ENCODE peak calls at places on chromosomes 16 and 17, in eight cellular contexts. U, P, F, G, K, E, V and H are unnamed samples.

GRCh38 chr17:79951361-79952264 is 84.1 kb downstream of the TBC1D16 start:
- DNase-seq in U (peak; percentile 73), P (peak; percentile 68), F (peak; percentile 74), G (no peak), K (no peak), E (no peak), V (peak; percentile 75), H (peak; percentile 47)

GRCh38 chr16:49281843-49282642 is 405 bp upstream of the CBLN1 start:
- DNase-seq in U (peak; percentile 72), P (no peak), F (peak; percentile 87), G (no peak), K (peak; percentile 99), E (no peak), V (peak; percentile 89), H (peak; percentile 86)

GRCh38 chr17:16491131-16491702 is 776 bp downstream of the LRRC75A start:
- DNase-seq in U (peak; percentile 56), P (no peak), F (no peak), G (no peak), K (no peak), E (no peak), V (no peak), H (no peak)

GRCh38 chr17:67995568-67996191 is 589 bp downstream of the C17orf58 start:
- DNase-seq in U (no peak), P (no peak), F (peak; percentile 17), G (no peak), K (peak; percentile 12), E (no peak), V (peak; percentile 45), H (no peak)

GRCh38 chr16:66605177-66605999 is 884 bp downstream of the CMTM3 start:
- DNase-seq in U (no peak), P (peak; percentile 51), F (no peak), G (no peak), K (peak; percentile 59), E (no peak), V (peak; percentile 43), H (no peak)

GRCh38 chr17:81153340-81153803 is 11.9 kb upstream of the PVALEF start:
- DNase-seq in U (no peak), P (peak; percentile 17), F (peak; percentile 88), G (no peak), K (no peak), E (no peak), V (peak; percentile 23), H (peak; percentile 85)

GRCh38 chr16:66152841-66153525 is 213.5 kb upstream of the CDH5 start:
- DNase-seq in U (no peak), P (no peak), F (no peak), G (no peak), K (no peak), E (no peak), V (no peak), H (no peak)

GRCh38 chr17:42112552-42113176 is at the start of gene DHX58:
- DNase-seq in U (no peak), P (peak; percentile 91), F (peak; percentile 78), G (no peak), K (no peak), E (peak; percentile 75), V (peak; percentile 52), H (peak; percentile 27)

GRCh38 chr17:48137658-48138057 is 30.1 kb downstream of the SNX11 start:
- DNase-seq in U (no peak), P (no peak), F (no peak), G (no peak), K (no peak), E (no peak), V (no peak), H (no peak)

GRCh38 chr16:56246051-56246817 is 54.9 kb downstream of the GNAO1 start:
- DNase-seq in U (no peak), P (peak; percentile 70), F (peak; percentile 89), G (no peak), K (no peak), E (no peak), V (peak; percentile 56), H (peak; percentile 83)

GRCh38 chr17:19897901-19898300 is 30.2 kb upstream of the ULK2 start:
- DNase-seq in U (no peak), P (peak; percentile 57), F (no peak), G (no peak), K (no peak), E (no peak), V (no peak), H (no peak)

GRCh38 chr17:2337811-2338657 is 733 bp downstream of the SGSM2 start:
- DNase-seq in U (peak; percentile 37), P (peak; percentile 44), F (peak; percentile 57), G (no peak), K (peak; percentile 59), E (no peak), V (peak; percentile 66), H (peak; percentile 47)

GRCh38 chr17:75010683-75011406 is 1.6 kb upstream of the MRPL58 start:
- DNase-seq in U (peak; percentile 95), P (no peak), F (no peak), G (no peak), K (peak; percentile 66), E (no peak), V (no peak), H (no peak)

GRCh38 chr17:74840500-74840899 is 19.2 kb downstream of the GRIN2C start:
- DNase-seq in U (no peak), P (no peak), F (no peak), G (no peak), K (no peak), E (no peak), V (no peak), H (no peak)

GRCh38 chr17:18191967-18192366 is 8.3 kb downstream of the ALKBH5 start:
- DNase-seq in U (no peak), P (no peak), F (no peak), G (no peak), K (no peak), E (no peak), V (no peak), H (no peak)

GRCh38 chr16:10678655-10679054 is 16.1 kb downstream of the TEKT5 start:
- DNase-seq in U (no peak), P (no peak), F (no peak), G (no peak), K (no peak), E (no peak), V (no peak), H (no peak)

GRCh38 chr16:11327277-11328171 is 17.7 kb upstream of the RMI2 start:
- DNase-seq in U (no peak), P (no peak), F (no peak), G (no peak), K (no peak), E (no peak), V (no peak), H (no peak)

GRCh38 chr16:84029297-84030096 is 13.1 kb downstream of the SLC38A8 start:
- DNase-seq in U (no peak), P (no peak), F (no peak), G (no peak), K (no peak), E (no peak), V (no peak), H (no peak)

GRCh38 chr16:10770907-10771306 is 27.3 kb downstream of the NUBP1 start:
- DNase-seq in U (no peak), P (no peak), F (no peak), G (no peak), K (no peak), E (peak; percentile 2), V (no peak), H (no peak)

GRCh38 chr16:19783363-19783762 is 65.3 kb downstream of the IQCK start:
- DNase-seq in U (no peak), P (no peak), F (no peak), G (no peak), K (no peak), E (no peak), V (no peak), H (no peak)

GRCh38 chr16:19162085-19162484 is 6.0 kb upstream of the SYT17 start:
- DNase-seq in U (no peak), P (no peak), F (no peak), G (no peak), K (no peak), E (no peak), V (no peak), H (no peak)

GRCh38 chr16:51148674-51149228 is 2.3 kb downstream of the SALL1 start:
- DNase-seq in U (no peak), P (no peak), F (no peak), G (no peak), K (no peak), E (no peak), V (no peak), H (no peak)